ENCODE peak calls at places on chromosomes 2 and 18, in eight cellular contexts. One of them, this sample, is unnamed.
A peak's percentile ranks its signal among the peaks of the same experiment; 100 is the strongest.

GRCh38 chr2:231372326-231372725 is 23.2 kb upstream of the B3GNT7 start:
- DNase-seq in sigmoid colon: no peak
- DNase-seq in HFFc6: no peak
- DNase-seq in progenitor cell of endocrine pancreas: no peak
- DNase-seq in colonic mucosa: no peak
- DNase-seq in prostate gland: no peak
- DNase-seq in mesothelial cell of epicardium: no peak
- DNase-seq in heart left ventricle: no peak
- DNase-seq in this sample: no peak

GRCh38 chr18:75314117-75314516 is 103.5 kb downstream of the TSHZ1 start:
- DNase-seq in colonic mucosa: no peak
- DNase-seq in sigmoid colon: no peak
- DNase-seq in heart left ventricle: no peak
- DNase-seq in mesothelial cell of epicardium: no peak
- DNase-seq in HFFc6: no peak
- DNase-seq in progenitor cell of endocrine pancreas: no peak
- DNase-seq in prostate gland: no peak
- DNase-seq in this sample: no peak

GRCh38 chr18:58528011-58528367 is 100.9 kb downstream of the ALPK2 start:
- DNase-seq in mesothelial cell of epicardium: no peak
- DNase-seq in HFFc6: no peak
- DNase-seq in heart left ventricle: no peak
- DNase-seq in progenitor cell of endocrine pancreas: no peak
- DNase-seq in prostate gland: no peak
- DNase-seq in colonic mucosa: no peak
- DNase-seq in sigmoid colon: no peak
- DNase-seq in this sample: no peak

GRCh38 chr18:8423051-8423558 is 186.1 kb upstream of the RAB12 start:
- DNase-seq in prostate gland: no peak
- DNase-seq in heart left ventricle: no peak
- DNase-seq in HFFc6: peak; percentile 11
- DNase-seq in sigmoid colon: no peak
- DNase-seq in progenitor cell of endocrine pancreas: no peak
- DNase-seq in colonic mucosa: no peak
- DNase-seq in mesothelial cell of epicardium: no peak
- DNase-seq in this sample: no peak

GRCh38 chr18:362914-363295 is 95.1 kb upstream of the THOC1 start:
- DNase-seq in mesothelial cell of epicardium: no peak
- DNase-seq in colonic mucosa: no peak
- DNase-seq in sigmoid colon: no peak
- DNase-seq in HFFc6: no peak
- DNase-seq in prostate gland: no peak
- DNase-seq in heart left ventricle: no peak
- DNase-seq in progenitor cell of endocrine pancreas: no peak
- DNase-seq in this sample: no peak

GRCh38 chr2:154402138-154402714 is 296.3 kb upstream of the KCNJ3 start:
- DNase-seq in prostate gland: no peak
- DNase-seq in sigmoid colon: no peak
- DNase-seq in HFFc6: no peak
- DNase-seq in mesothelial cell of epicardium: no peak
- DNase-seq in progenitor cell of endocrine pancreas: no peak
- DNase-seq in heart left ventricle: no peak
- DNase-seq in colonic mucosa: no peak
- DNase-seq in this sample: no peak

GRCh38 chr2:178927173-178927572 is 120.0 kb upstream of the TTN start:
- DNase-seq in prostate gland: no peak
- DNase-seq in HFFc6: no peak
- DNase-seq in mesothelial cell of epicardium: no peak
- DNase-seq in sigmoid colon: no peak
- DNase-seq in progenitor cell of endocrine pancreas: no peak
- DNase-seq in colonic mucosa: no peak
- DNase-seq in heart left ventricle: no peak
- DNase-seq in this sample: no peak

GRCh38 chr18:23852236-23853045 is 162.1 kb upstream of the TTC39C start:
- DNase-seq in sigmoid colon: no peak
- DNase-seq in HFFc6: peak; percentile 15
- DNase-seq in mesothelial cell of epicardium: no peak
- DNase-seq in heart left ventricle: no peak
- DNase-seq in progenitor cell of endocrine pancreas: no peak
- DNase-seq in colonic mucosa: no peak
- DNase-seq in prostate gland: no peak
- DNase-seq in this sample: no peak

GRCh38 chr2:84846041-84846663 is 34.7 kb downstream of the TRABD2A start:
- DNase-seq in colonic mucosa: no peak
- DNase-seq in mesothelial cell of epicardium: no peak
- DNase-seq in progenitor cell of endocrine pancreas: no peak
- DNase-seq in HFFc6: no peak
- DNase-seq in heart left ventricle: no peak
- DNase-seq in prostate gland: no peak
- DNase-seq in sigmoid colon: no peak
- DNase-seq in this sample: no peak

GRCh38 chr2:201768918-201769317 is 11.8 kb downstream of the ALS2 start:
- DNase-seq in sigmoid colon: no peak
- DNase-seq in mesothelial cell of epicardium: no peak
- DNase-seq in prostate gland: no peak
- DNase-seq in colonic mucosa: no peak
- DNase-seq in HFFc6: peak; percentile 46
- DNase-seq in heart left ventricle: no peak
- DNase-seq in progenitor cell of endocrine pancreas: no peak
- DNase-seq in this sample: no peak

GRCh38 chr2:240131941-240132650 is 4.0 kb downstream of the COPS9 start:
- DNase-seq in colonic mucosa: no peak
- DNase-seq in sigmoid colon: no peak
- DNase-seq in progenitor cell of endocrine pancreas: no peak
- DNase-seq in HFFc6: no peak
- DNase-seq in heart left ventricle: no peak
- DNase-seq in mesothelial cell of epicardium: no peak
- DNase-seq in prostate gland: no peak
- DNase-seq in this sample: peak; percentile 62

GRCh38 chr2:20422679-20423271 is 24.1 kb upstream of the RHOB start:
- DNase-seq in heart left ventricle: peak; percentile 68
- DNase-seq in progenitor cell of endocrine pancreas: peak; percentile 6
- DNase-seq in mesothelial cell of epicardium: no peak
- DNase-seq in prostate gland: no peak
- DNase-seq in sigmoid colon: peak; percentile 78
- DNase-seq in HFFc6: no peak
- DNase-seq in colonic mucosa: peak; percentile 44
- DNase-seq in this sample: no peak
- TF ChIP-seq CTCF in heart left ventricle: peak; percentile 11
- TF ChIP-seq CTCF in progenitor cell of endocrine pancreas: no peak
- TF ChIP-seq CTCF in mesothelial cell of epicardium: no peak
- TF ChIP-seq CTCF in prostate gland: peak; percentile 15
- TF ChIP-seq CTCF in sigmoid colon: no peak
- TF ChIP-seq CTCF in HFFc6: peak; percentile 53
- TF ChIP-seq CTCF in colonic mucosa: no peak
- TF ChIP-seq CTCF in this sample: peak; percentile 28

GRCh38 chr2:68366083-68366560 is 1.0 kb downstream of the PLEK start:
- DNase-seq in HFFc6: no peak
- DNase-seq in prostate gland: no peak
- DNase-seq in progenitor cell of endocrine pancreas: no peak
- DNase-seq in colonic mucosa: no peak
- DNase-seq in sigmoid colon: no peak
- DNase-seq in mesothelial cell of epicardium: no peak
- DNase-seq in heart left ventricle: peak; percentile 27
- DNase-seq in this sample: no peak
- TF ChIP-seq CTCF in HFFc6: no peak
- TF ChIP-seq CTCF in prostate gland: no peak
- TF ChIP-seq CTCF in progenitor cell of endocrine pancreas: no peak
- TF ChIP-seq CTCF in colonic mucosa: no peak
- TF ChIP-seq CTCF in sigmoid colon: no peak
- TF ChIP-seq CTCF in mesothelial cell of epicardium: no peak
- TF ChIP-seq CTCF in heart left ventricle: no peak
- TF ChIP-seq CTCF in this sample: no peak

DNA sequence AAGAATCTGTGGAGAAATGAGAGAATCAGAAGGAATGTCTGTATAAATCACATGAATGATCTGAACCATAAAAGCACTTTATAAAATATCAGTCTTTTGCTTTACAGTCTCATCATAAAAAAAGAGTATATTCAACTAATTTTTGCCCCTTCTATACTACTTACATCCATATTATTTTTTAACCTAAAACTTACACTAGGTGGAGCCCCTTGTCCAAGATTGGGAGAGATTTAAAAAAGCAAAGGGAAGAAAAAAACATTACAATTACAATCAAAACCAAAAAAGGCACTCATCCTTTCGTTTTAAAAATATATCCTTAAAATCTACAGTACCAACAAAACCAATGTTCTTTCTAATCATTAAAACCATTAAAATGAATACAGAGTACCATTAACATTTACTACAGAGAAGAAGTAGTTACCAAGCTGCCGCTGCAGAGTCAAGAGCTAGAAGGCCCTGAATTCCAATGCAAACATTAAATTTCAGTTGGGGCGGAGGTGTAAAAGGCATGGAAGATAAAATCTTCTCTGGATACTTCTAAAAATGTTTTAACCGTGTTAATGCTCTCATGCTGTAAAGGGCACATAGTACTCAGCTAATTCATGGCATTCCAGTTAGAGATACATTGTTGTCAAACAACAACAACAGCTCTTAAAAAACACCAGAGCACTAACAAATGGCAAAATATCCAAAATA is 56.7 kb upstream of the EPB41L3 start:
- DNase-seq in prostate gland: no peak
- DNase-seq in colonic mucosa: no peak
- DNase-seq in mesothelial cell of epicardium: no peak
- DNase-seq in progenitor cell of endocrine pancreas: no peak
- DNase-seq in HFFc6: no peak
- DNase-seq in heart left ventricle: no peak
- DNase-seq in sigmoid colon: no peak
- DNase-seq in this sample: no peak
- TF ChIP-seq CTCF in prostate gland: peak; percentile 34
- TF ChIP-seq CTCF in colonic mucosa: peak; percentile 16
- TF ChIP-seq CTCF in mesothelial cell of epicardium: peak; percentile 45
- TF ChIP-seq CTCF in progenitor cell of endocrine pancreas: peak; percentile 70
- TF ChIP-seq CTCF in HFFc6: peak; percentile 54
- TF ChIP-seq CTCF in heart left ventricle: peak; percentile 19
- TF ChIP-seq CTCF in sigmoid colon: peak; percentile 39
- TF ChIP-seq CTCF in this sample: peak; percentile 77

DNA sequence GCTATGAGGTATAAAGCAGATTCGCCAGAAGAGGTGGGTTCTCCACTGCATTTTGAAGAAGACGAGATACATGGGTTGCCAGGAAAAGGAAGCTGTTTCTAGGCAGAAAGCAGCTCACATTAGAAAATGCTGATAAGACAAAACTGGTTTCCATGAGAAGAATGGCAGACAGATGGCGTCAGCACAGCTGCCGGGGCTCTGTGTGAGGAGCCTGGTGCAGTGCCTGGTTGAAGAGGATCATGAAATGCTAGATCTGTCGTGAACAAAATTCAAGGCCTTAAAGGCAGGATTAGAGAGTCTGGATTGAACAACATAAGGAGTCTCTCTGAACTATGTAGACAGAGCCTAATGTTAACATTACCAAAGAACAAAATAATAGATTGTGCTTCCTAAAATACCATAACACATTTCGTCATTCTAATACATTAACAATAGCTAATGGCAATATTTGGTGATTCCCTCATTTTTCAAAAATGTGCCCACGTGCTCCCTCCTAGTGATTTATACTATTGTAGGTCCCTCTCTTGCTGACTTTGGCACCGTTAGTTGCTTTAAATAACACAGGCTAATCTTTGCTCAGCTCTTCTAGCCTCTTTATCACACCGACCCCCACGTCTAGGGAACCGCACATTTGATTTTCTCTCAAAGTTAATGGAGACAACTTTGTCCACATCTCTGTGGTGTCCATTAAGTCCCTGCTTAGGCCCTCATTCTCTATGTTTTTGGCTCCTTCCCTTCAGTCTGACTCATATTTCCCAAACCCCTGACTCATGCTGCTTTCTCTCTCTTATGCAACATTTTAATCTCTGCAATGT is 38.2 kb downstream of the EFEMP1 start:
- DNase-seq in HFFc6: peak; percentile 77
- DNase-seq in heart left ventricle: peak; percentile 28
- DNase-seq in prostate gland: no peak
- DNase-seq in sigmoid colon: no peak
- DNase-seq in mesothelial cell of epicardium: no peak
- DNase-seq in progenitor cell of endocrine pancreas: no peak
- DNase-seq in colonic mucosa: no peak
- DNase-seq in this sample: no peak
- TF ChIP-seq CTCF in HFFc6: no peak
- TF ChIP-seq CTCF in heart left ventricle: no peak
- TF ChIP-seq CTCF in prostate gland: no peak
- TF ChIP-seq CTCF in sigmoid colon: no peak
- TF ChIP-seq CTCF in mesothelial cell of epicardium: no peak
- TF ChIP-seq CTCF in progenitor cell of endocrine pancreas: no peak
- TF ChIP-seq CTCF in colonic mucosa: no peak
- TF ChIP-seq CTCF in this sample: no peak

This sample was measured in type B pancreatic cell.